ENCODE peak calls at places on chromosomes 6 and 20, in eight cellular contexts. One of them, this sample, is unnamed.

GRCh38 chr6:5471044-5471443 is 209.7 kb downstream of the FARS2 start:
- DNase-seq in CD8-positive, alpha-beta T cell: peak; percentile 64
- DNase-seq in small intestine: peak; percentile 58
- DNase-seq in naive thymus-derived CD4-positive, alpha-beta T cell: peak; percentile 33
- DNase-seq in GM12878: peak; percentile 26
- DNase-seq in GM12865: peak; percentile 75
- DNase-seq in AG04450: peak; percentile 29
- DNase-seq in fibroblast of lung: peak; percentile 51
- DNase-seq in this sample: peak; percentile 36

GRCh38 chr20:62159835-62160234 is 16.3 kb downstream of the SS18L1 start:
- DNase-seq in CD8-positive, alpha-beta T cell: peak; percentile 13
- DNase-seq in small intestine: no peak
- DNase-seq in naive thymus-derived CD4-positive, alpha-beta T cell: no peak
- DNase-seq in GM12878: peak; percentile 50
- DNase-seq in GM12865: peak; percentile 79
- DNase-seq in AG04450: no peak
- DNase-seq in fibroblast of lung: peak; percentile 79
- DNase-seq in this sample: no peak

GRCh38 chr6:131250121-131250520 is 114.9 kb downstream of the AKAP7 start:
- DNase-seq in CD8-positive, alpha-beta T cell: peak; percentile 20
- DNase-seq in small intestine: peak; percentile 91
- DNase-seq in naive thymus-derived CD4-positive, alpha-beta T cell: no peak
- DNase-seq in GM12878: peak; percentile 1
- DNase-seq in GM12865: peak; percentile 29
- DNase-seq in AG04450: peak; percentile 8
- DNase-seq in fibroblast of lung: peak; percentile 74
- DNase-seq in this sample: no peak

GRCh38 chr20:61830241-61830930 is 235.3 kb downstream of the TAF4 start:
- DNase-seq in CD8-positive, alpha-beta T cell: no peak
- DNase-seq in small intestine: no peak
- DNase-seq in naive thymus-derived CD4-positive, alpha-beta T cell: no peak
- DNase-seq in GM12878: no peak
- DNase-seq in GM12865: no peak
- DNase-seq in AG04450: no peak
- DNase-seq in fibroblast of lung: no peak
- DNase-seq in this sample: no peak

GRCh38 chr6:87139236-87139635 is 16.1 kb upstream of the ZNF292 start:
- DNase-seq in CD8-positive, alpha-beta T cell: peak; percentile 56
- DNase-seq in small intestine: peak; percentile 67
- DNase-seq in naive thymus-derived CD4-positive, alpha-beta T cell: no peak
- DNase-seq in GM12878: no peak
- DNase-seq in GM12865: peak; percentile 76
- DNase-seq in AG04450: no peak
- DNase-seq in fibroblast of lung: peak; percentile 36
- DNase-seq in this sample: peak; percentile 64

GRCh38 chr6:123997223-123997622 is 193.6 kb downstream of the NKAIN2 start:
- DNase-seq in CD8-positive, alpha-beta T cell: no peak
- DNase-seq in small intestine: no peak
- DNase-seq in naive thymus-derived CD4-positive, alpha-beta T cell: no peak
- DNase-seq in GM12878: no peak
- DNase-seq in GM12865: no peak
- DNase-seq in AG04450: no peak
- DNase-seq in fibroblast of lung: no peak
- DNase-seq in this sample: no peak

GRCh38 chr20:58719971-58720371 is 27.4 kb downstream of the NPEPL1 start:
- DNase-seq in CD8-positive, alpha-beta T cell: no peak
- DNase-seq in small intestine: no peak
- DNase-seq in naive thymus-derived CD4-positive, alpha-beta T cell: no peak
- DNase-seq in GM12878: no peak
- DNase-seq in GM12865: no peak
- DNase-seq in AG04450: no peak
- DNase-seq in fibroblast of lung: no peak
- DNase-seq in this sample: no peak

GRCh38 chr6:7461416-7461815 is 71.8 kb downstream of the RIOK1 start:
- DNase-seq in CD8-positive, alpha-beta T cell: no peak
- DNase-seq in small intestine: no peak
- DNase-seq in naive thymus-derived CD4-positive, alpha-beta T cell: no peak
- DNase-seq in GM12878: no peak
- DNase-seq in GM12865: no peak
- DNase-seq in AG04450: no peak
- DNase-seq in fibroblast of lung: peak; percentile 35
- DNase-seq in this sample: no peak

GRCh38 chr6:34912715-34913464 is 23.8 kb downstream of the ANKS1A start:
- DNase-seq in CD8-positive, alpha-beta T cell: peak; percentile 25
- DNase-seq in small intestine: peak; percentile 15
- DNase-seq in naive thymus-derived CD4-positive, alpha-beta T cell: no peak
- DNase-seq in GM12878: peak; percentile 53
- DNase-seq in GM12865: peak; percentile 76
- DNase-seq in AG04450: peak; percentile 53
- DNase-seq in fibroblast of lung: peak; percentile 90
- DNase-seq in this sample: peak; percentile 50

GRCh38 chr20:23634985-23635767 is 2.6 kb downstream of the CST3 start:
- DNase-seq in CD8-positive, alpha-beta T cell: no peak
- DNase-seq in small intestine: no peak
- DNase-seq in naive thymus-derived CD4-positive, alpha-beta T cell: no peak
- DNase-seq in GM12878: no peak
- DNase-seq in GM12865: no peak
- DNase-seq in AG04450: no peak
- DNase-seq in fibroblast of lung: no peak
- DNase-seq in this sample: no peak
- H3K4me3 ChIP-seq in CD8-positive, alpha-beta T cell: no peak overlapping the region
- H3K4me3 ChIP-seq in small intestine: no peak overlapping the region
- H3K4me3 ChIP-seq in naive thymus-derived CD4-positive, alpha-beta T cell: no peak overlapping the region
- H3K4me3 ChIP-seq in GM12878: no peak overlapping the region
- H3K4me3 ChIP-seq in GM12865: no peak overlapping the region
- H3K4me3 ChIP-seq in AG04450: no peak overlapping the region
- H3K4me3 ChIP-seq in fibroblast of lung: no peak overlapping the region
- H3K4me3 ChIP-seq in this sample: no peak overlapping the region

GRCh38 chr20:63635431-63636141 is 8.7 kb upstream of the GMEB2 start:
- DNase-seq in CD8-positive, alpha-beta T cell: peak; percentile 79
- DNase-seq in small intestine: peak; percentile 54
- DNase-seq in naive thymus-derived CD4-positive, alpha-beta T cell: no peak
- DNase-seq in GM12878: peak; percentile 68
- DNase-seq in GM12865: peak; percentile 85
- DNase-seq in AG04450: no peak
- DNase-seq in fibroblast of lung: no peak
- DNase-seq in this sample: peak; percentile 88

GRCh38 chr20:63639093-63639860 is 12.4 kb upstream of the GMEB2 start:
- DNase-seq in CD8-positive, alpha-beta T cell: peak; percentile 87
- DNase-seq in small intestine: peak; percentile 45
- DNase-seq in naive thymus-derived CD4-positive, alpha-beta T cell: no peak
- DNase-seq in GM12878: no peak
- DNase-seq in GM12865: peak; percentile 77
- DNase-seq in AG04450: no peak
- DNase-seq in fibroblast of lung: no peak
- DNase-seq in this sample: peak; percentile 77

GRCh38 chr20:63633732-63634131 is 6.8 kb upstream of the GMEB2 start:
- DNase-seq in CD8-positive, alpha-beta T cell: no peak
- DNase-seq in small intestine: no peak
- DNase-seq in naive thymus-derived CD4-positive, alpha-beta T cell: no peak
- DNase-seq in GM12878: no peak
- DNase-seq in GM12865: no peak
- DNase-seq in AG04450: no peak
- DNase-seq in fibroblast of lung: no peak
- DNase-seq in this sample: no peak

GRCh38 chr20:63640086-63640485 is 13.1 kb downstream of the STMN3 start:
- DNase-seq in CD8-positive, alpha-beta T cell: peak; percentile 26
- DNase-seq in small intestine: no peak
- DNase-seq in naive thymus-derived CD4-positive, alpha-beta T cell: no peak
- DNase-seq in GM12878: no peak
- DNase-seq in GM12865: no peak
- DNase-seq in AG04450: no peak
- DNase-seq in fibroblast of lung: no peak
- DNase-seq in this sample: no peak

GRCh38 chr20:63636752-63637633 is 10.1 kb upstream of the GMEB2 start:
- DNase-seq in CD8-positive, alpha-beta T cell: no peak
- DNase-seq in small intestine: no peak
- DNase-seq in naive thymus-derived CD4-positive, alpha-beta T cell: no peak
- DNase-seq in GM12878: no peak
- DNase-seq in GM12865: no peak
- DNase-seq in AG04450: no peak
- DNase-seq in fibroblast of lung: peak; percentile 9
- DNase-seq in this sample: no peak
- H3K4me3 ChIP-seq in CD8-positive, alpha-beta T cell: peak overlapping the region; percentile 36
- H3K4me3 ChIP-seq in small intestine: no peak overlapping the region
- H3K4me3 ChIP-seq in naive thymus-derived CD4-positive, alpha-beta T cell: peak overlapping the region; percentile 36
- H3K4me3 ChIP-seq in GM12878: no peak overlapping the region
- H3K4me3 ChIP-seq in GM12865: no peak overlapping the region
- H3K4me3 ChIP-seq in AG04450: no peak overlapping the region
- H3K4me3 ChIP-seq in fibroblast of lung: no peak overlapping the region
- H3K4me3 ChIP-seq in this sample: peak overlapping the region; percentile 17

GRCh38 chr20:49568491-49569151 is 684 bp upstream of the PTGIS start:
- DNase-seq in CD8-positive, alpha-beta T cell: no peak
- DNase-seq in small intestine: no peak
- DNase-seq in naive thymus-derived CD4-positive, alpha-beta T cell: no peak
- DNase-seq in GM12878: no peak
- DNase-seq in GM12865: no peak
- DNase-seq in AG04450: no peak
- DNase-seq in fibroblast of lung: peak; percentile 73
- DNase-seq in this sample: no peak

GRCh38 chr20:49571553-49571835 is 3.6 kb upstream of the PTGIS start:
- DNase-seq in CD8-positive, alpha-beta T cell: no peak
- DNase-seq in small intestine: no peak
- DNase-seq in naive thymus-derived CD4-positive, alpha-beta T cell: no peak
- DNase-seq in GM12878: no peak
- DNase-seq in GM12865: no peak
- DNase-seq in AG04450: no peak
- DNase-seq in fibroblast of lung: no peak
- DNase-seq in this sample: no peak

GRCh38 chr20:49570828-49571552 is 3.1 kb upstream of the PTGIS start:
- DNase-seq in CD8-positive, alpha-beta T cell: no peak
- DNase-seq in small intestine: no peak
- DNase-seq in naive thymus-derived CD4-positive, alpha-beta T cell: no peak
- DNase-seq in GM12878: no peak
- DNase-seq in GM12865: no peak
- DNase-seq in AG04450: no peak
- DNase-seq in fibroblast of lung: peak; percentile 87
- DNase-seq in this sample: no peak

GRCh38 chr20:49569403-49570115 is 1.6 kb upstream of the PTGIS start:
- DNase-seq in CD8-positive, alpha-beta T cell: no peak
- DNase-seq in small intestine: no peak
- DNase-seq in naive thymus-derived CD4-positive, alpha-beta T cell: no peak
- DNase-seq in GM12878: no peak
- DNase-seq in GM12865: no peak
- DNase-seq in AG04450: no peak
- DNase-seq in fibroblast of lung: peak; percentile 62
- DNase-seq in this sample: no peak

GRCh38 chr20:49570161-49570827 is 2.4 kb upstream of the PTGIS start:
- DNase-seq in CD8-positive, alpha-beta T cell: no peak
- DNase-seq in small intestine: no peak
- DNase-seq in naive thymus-derived CD4-positive, alpha-beta T cell: no peak
- DNase-seq in GM12878: no peak
- DNase-seq in GM12865: no peak
- DNase-seq in AG04450: no peak
- DNase-seq in fibroblast of lung: no peak
- DNase-seq in this sample: no peak
- H3K4me3 ChIP-seq in CD8-positive, alpha-beta T cell: no peak overlapping the region
- H3K4me3 ChIP-seq in small intestine: no peak overlapping the region
- H3K4me3 ChIP-seq in naive thymus-derived CD4-positive, alpha-beta T cell: no peak overlapping the region
- H3K4me3 ChIP-seq in GM12878: no peak overlapping the region
- H3K4me3 ChIP-seq in GM12865: no peak overlapping the region
- H3K4me3 ChIP-seq in AG04450: no peak overlapping the region
- H3K4me3 ChIP-seq in fibroblast of lung: no peak overlapping the region
- H3K4me3 ChIP-seq in this sample: no peak overlapping the region

GRCh38 chr6:12296604-12297003 is 6.4 kb downstream of the EDN1 start:
- DNase-seq in CD8-positive, alpha-beta T cell: no peak
- DNase-seq in small intestine: no peak
- DNase-seq in naive thymus-derived CD4-positive, alpha-beta T cell: no peak
- DNase-seq in GM12878: no peak
- DNase-seq in GM12865: no peak
- DNase-seq in AG04450: no peak
- DNase-seq in fibroblast of lung: no peak
- DNase-seq in this sample: no peak
- H3K4me3 ChIP-seq in CD8-positive, alpha-beta T cell: no peak overlapping the region
- H3K4me3 ChIP-seq in small intestine: no peak overlapping the region
- H3K4me3 ChIP-seq in naive thymus-derived CD4-positive, alpha-beta T cell: no peak overlapping the region
- H3K4me3 ChIP-seq in GM12878: no peak overlapping the region
- H3K4me3 ChIP-seq in GM12865: no peak overlapping the region
- H3K4me3 ChIP-seq in AG04450: no peak overlapping the region
- H3K4me3 ChIP-seq in fibroblast of lung: no peak overlapping the region
- H3K4me3 ChIP-seq in this sample: no peak overlapping the region

GRCh38 chr6:129705212-129705611 is 4.8 kb downstream of the ARHGAP18 start:
- DNase-seq in CD8-positive, alpha-beta T cell: no peak
- DNase-seq in small intestine: no peak
- DNase-seq in naive thymus-derived CD4-positive, alpha-beta T cell: no peak
- DNase-seq in GM12878: no peak
- DNase-seq in GM12865: no peak
- DNase-seq in AG04450: no peak
- DNase-seq in fibroblast of lung: no peak
- DNase-seq in this sample: no peak
- H3K4me3 ChIP-seq in CD8-positive, alpha-beta T cell: no peak overlapping the region
- H3K4me3 ChIP-seq in small intestine: no peak overlapping the region
- H3K4me3 ChIP-seq in naive thymus-derived CD4-positive, alpha-beta T cell: no peak overlapping the region
- H3K4me3 ChIP-seq in GM12878: peak overlapping the region; percentile 36
- H3K4me3 ChIP-seq in GM12865: no peak overlapping the region
- H3K4me3 ChIP-seq in AG04450: no peak overlapping the region
- H3K4me3 ChIP-seq in fibroblast of lung: no peak overlapping the region
- H3K4me3 ChIP-seq in this sample: no peak overlapping the region

GRCh38 chr6:3847521-3847920 is 1.7 kb upstream of the FAM50B start:
- DNase-seq in CD8-positive, alpha-beta T cell: no peak
- DNase-seq in small intestine: peak; percentile 37
- DNase-seq in naive thymus-derived CD4-positive, alpha-beta T cell: no peak
- DNase-seq in GM12878: no peak
- DNase-seq in GM12865: no peak
- DNase-seq in AG04450: no peak
- DNase-seq in fibroblast of lung: no peak
- DNase-seq in this sample: peak; percentile 9

GRCh38 chr6:3850451-3851203 is 1.5 kb downstream of the FAM50B start:
- DNase-seq in CD8-positive, alpha-beta T cell: peak; percentile 11
- DNase-seq in small intestine: no peak
- DNase-seq in naive thymus-derived CD4-positive, alpha-beta T cell: no peak
- DNase-seq in GM12878: peak; percentile 30
- DNase-seq in GM12865: peak; percentile 46
- DNase-seq in AG04450: no peak
- DNase-seq in fibroblast of lung: no peak
- DNase-seq in this sample: peak; percentile 32

GRCh38 chr6:3849681-3850450 is 693 bp downstream of the FAM50B start:
- DNase-seq in CD8-positive, alpha-beta T cell: no peak
- DNase-seq in small intestine: peak; percentile 20
- DNase-seq in naive thymus-derived CD4-positive, alpha-beta T cell: no peak
- DNase-seq in GM12878: no peak
- DNase-seq in GM12865: peak; percentile 5
- DNase-seq in AG04450: no peak
- DNase-seq in fibroblast of lung: peak; percentile 32
- DNase-seq in this sample: peak; percentile 12

GRCh38 chr6:3848925-3849605 is at the start of gene FAM50B:
- DNase-seq in CD8-positive, alpha-beta T cell: peak; percentile 90
- DNase-seq in small intestine: peak; percentile 84
- DNase-seq in naive thymus-derived CD4-positive, alpha-beta T cell: peak; percentile 84
- DNase-seq in GM12878: peak; percentile 40
- DNase-seq in GM12865: peak; percentile 89
- DNase-seq in AG04450: peak; percentile 57
- DNase-seq in fibroblast of lung: peak; percentile 79
- DNase-seq in this sample: peak; percentile 90

GRCh38 chr6:3848380-3848779 is 793 bp upstream of the FAM50B start:
- DNase-seq in CD8-positive, alpha-beta T cell: no peak
- DNase-seq in small intestine: no peak
- DNase-seq in naive thymus-derived CD4-positive, alpha-beta T cell: no peak
- DNase-seq in GM12878: no peak
- DNase-seq in GM12865: no peak
- DNase-seq in AG04450: no peak
- DNase-seq in fibroblast of lung: peak; percentile 18
- DNase-seq in this sample: no peak
- H3K4me3 ChIP-seq in CD8-positive, alpha-beta T cell: peak overlapping the region; percentile 63
- H3K4me3 ChIP-seq in small intestine: no peak overlapping the region
- H3K4me3 ChIP-seq in naive thymus-derived CD4-positive, alpha-beta T cell: peak overlapping the region; percentile 72
- H3K4me3 ChIP-seq in GM12878: peak overlapping the region; percentile 43
- H3K4me3 ChIP-seq in GM12865: no peak overlapping the region
- H3K4me3 ChIP-seq in AG04450: no peak overlapping the region
- H3K4me3 ChIP-seq in fibroblast of lung: no peak overlapping the region
- H3K4me3 ChIP-seq in this sample: no peak overlapping the region

This sample was measured in CD4-positive, alpha-beta memory T cell.